ENCODE peak calls at places on chromosomes 3 and 15, in five cellular contexts. J is IMR-90, U is MM.1S, W is stomach, Z is transverse colon. K is an unnamed sample. For H3K9me3, the result is how much of the 10 kb centered on the place peaks cover.

GRCh38 chr3:170470063-170471006 is 51.7 kb downstream of the CLDN11 start:
- DNase-seq in J (peak), U (no peak), W (no peak), Z (no peak), K (no peak)

GRCh38 chr3:31610700-31611275 is 78.1 kb downstream of the STT3B start:
- DNase-seq in J (peak), U (no peak), W (no peak), Z (no peak), K (peak)

GRCh38 chr15:75389791-75390382 is 21.5 kb upstream of the MAN2C1 start:
- DNase-seq in J (no peak), U (no peak), W (no peak), Z (no peak), K (no peak)

GRCh38 chr15:70171224-70171886 is 73.6 kb upstream of the TLE3 start:
- DNase-seq in J (no peak), U (no peak), W (no peak), Z (no peak), K (no peak)

GRCh38 chr3:17939157-17939556 is 196.7 kb upstream of the TBC1D5 start:
- DNase-seq in J (no peak), U (no peak), W (no peak), Z (no peak), K (no peak)

GRCh38 chr15:63599401-63600000 is 2.3 kb downstream of the FBXL22 start:
- DNase-seq in J (no peak), U (peak), W (peak), Z (peak), K (peak)

GRCh38 chr3:119885746-119886530 is 104.0 kb downstream of the NR1I2 start:
- DNase-seq in J (no peak), U (no peak), W (no peak), Z (no peak), K (no peak)

GRCh38 chr3:87336761-87337160 is 60.4 kb upstream of the POU1F1 start:
- DNase-seq in J (no peak), U (no peak), W (no peak), Z (no peak), K (no peak)

GRCh38 chr3:170520996-170521395 is 64.9 kb downstream of the SLC7A14 start:
- DNase-seq in J (peak), U (no peak), W (no peak), Z (no peak), K (no peak)

GRCh38 chr3:126711361-126711760 is 7.3 kb downstream of the CHCHD6 start:
- DNase-seq in J (peak), U (no peak), W (no peak), Z (no peak), K (no peak)

GRCh38 chr15:37134699-37135131 is 34.4 kb upstream of the MEIS2 start:
- DNase-seq in J (peak), U (peak), W (no peak), Z (no peak), K (no peak)
- TF ChIP-seq CTCF in J (peak), U (peak), W (peak), Z (peak), K (peak)

DNA sequence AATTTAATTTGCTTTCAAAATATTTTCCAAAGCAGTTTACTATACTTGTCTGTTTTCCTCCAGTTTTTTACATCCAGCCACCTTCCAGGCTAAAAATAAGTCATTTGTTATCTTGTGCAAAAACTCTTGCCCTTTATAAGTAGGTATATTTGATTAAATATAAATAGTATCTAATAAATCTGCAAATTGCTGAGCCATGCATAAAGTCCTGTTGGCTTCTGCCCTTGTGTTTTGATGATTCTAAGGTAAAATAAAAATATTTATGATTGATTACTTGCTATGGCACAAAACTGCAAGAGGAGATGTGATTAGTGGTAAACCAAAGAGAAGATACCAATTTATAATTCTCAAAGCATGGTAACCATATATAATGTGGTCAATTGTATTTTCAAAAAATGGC is 1026.7 kb downstream of the EPHA3 start:
- DNase-seq in J (no peak), U (no peak), W (no peak), Z (no peak), K (no peak)
- H3K9me3 ChIP-seq in J (under half), U (under half), W (under half), Z (under half), K (under half)

DNA sequence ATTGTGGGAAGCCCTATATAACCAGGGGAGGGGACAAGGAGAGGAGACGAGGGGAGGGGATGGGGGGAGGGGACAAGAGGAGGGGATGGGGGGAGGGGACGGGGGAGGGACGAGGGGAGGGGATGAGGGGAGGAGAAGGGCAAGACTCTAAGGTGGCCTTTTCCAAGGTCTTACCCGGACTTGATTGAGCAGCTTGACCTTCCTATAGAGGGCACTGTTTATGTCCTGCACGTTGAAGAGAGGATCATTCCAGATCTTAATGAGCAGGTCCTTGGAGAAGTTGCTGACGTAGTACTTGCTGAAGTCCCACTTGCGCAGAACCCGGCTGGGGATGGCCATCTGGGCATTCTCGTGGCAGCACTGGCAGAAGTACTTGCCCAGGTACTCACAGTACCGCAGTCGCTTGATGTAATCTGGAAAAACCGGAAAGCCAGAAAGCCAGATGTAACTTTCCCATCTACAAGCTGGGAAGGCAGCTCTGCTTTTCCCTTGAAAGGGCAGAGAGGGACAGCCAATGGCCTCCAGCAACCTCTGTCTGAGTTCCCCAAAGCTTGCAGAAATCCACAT is 55.7 kb downstream of the RUBCN start:
- DNase-seq in J (no peak), U (no peak), W (no peak), Z (no peak), K (no peak)
- TF ChIP-seq CTCF in J (no peak), U (no peak), W (no peak), Z (no peak), K (no peak)

DNA sequence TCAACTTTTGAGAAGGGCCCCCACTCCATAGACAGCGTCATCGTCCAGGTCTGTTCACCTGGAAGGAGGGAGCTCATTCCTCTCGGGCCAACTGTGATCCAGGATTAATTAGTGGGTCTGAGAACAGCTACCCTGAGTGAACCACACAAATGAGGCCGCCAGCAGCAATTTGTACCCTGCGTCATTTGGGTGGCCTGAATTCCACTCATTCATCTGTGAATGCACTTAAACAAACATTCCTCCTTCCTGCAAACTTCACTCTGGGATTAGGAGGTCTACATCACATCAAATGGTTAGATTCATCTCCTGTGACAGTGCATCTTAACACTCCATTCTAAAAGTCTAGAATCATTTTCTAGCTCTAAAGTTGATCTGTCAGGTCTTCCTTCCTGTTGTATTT is 201.8 kb downstream of the GABRG3 start:
- DNase-seq in J (no peak), U (no peak), W (no peak), Z (no peak), K (no peak)
- H3K9me3 ChIP-seq in J (under half), U (under half), W (under half), Z (under half), K (under half)

GRCh38 chr15:64772488-64772887 is 2.9 kb downstream of the RBPMS2 start:
- DNase-seq in J (no peak), U (no peak), W (no peak), Z (no peak), K (no peak)

GRCh38 chr15:64770626-64771025 is 4.8 kb downstream of the RBPMS2 start:
- DNase-seq in J (no peak), U (no peak), W (no peak), Z (no peak), K (no peak)

GRCh38 chr15:64773606-64774555 is 1.5 kb downstream of the RBPMS2 start:
- DNase-seq in J (no peak), U (no peak), W (no peak), Z (no peak), K (no peak)

GRCh38 chr15:64774556-64775523 is 549 bp downstream of the RBPMS2 start:
- DNase-seq in J (no peak), U (no peak), W (peak), Z (no peak), K (no peak)

DNA sequence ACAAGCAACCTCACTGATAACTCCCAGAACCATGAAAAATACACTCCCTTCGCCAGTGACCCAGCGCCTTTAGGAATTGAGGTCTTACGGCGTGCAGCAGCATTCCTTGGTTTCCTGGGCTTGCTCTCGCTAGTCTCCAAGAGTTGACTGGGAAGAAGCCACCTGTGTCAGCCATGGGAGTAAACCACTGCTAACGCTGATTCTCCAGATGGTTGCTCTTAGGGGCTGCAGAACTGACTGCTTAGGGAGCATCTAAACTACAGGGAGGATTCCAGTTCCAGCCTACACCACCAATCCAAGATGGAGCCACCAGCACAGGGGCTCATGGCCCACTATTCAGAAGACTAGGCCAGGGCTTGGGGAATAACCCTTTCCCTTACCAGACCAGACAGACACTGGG is 2.4 kb downstream of the RBPMS2 start:
- DNase-seq in J (no peak), U (no peak), W (no peak), Z (no peak), K (no peak)
- TF ChIP-seq CTCF in J (no peak), U (no peak), W (no peak), Z (no peak), K (no peak)

GRCh38 chr3:136898954-136899353 is 36.9 kb downstream of the NCK1 start:
- DNase-seq in J (peak), U (no peak), W (no peak), Z (no peak), K (no peak)

GRCh38 chr3:136901391-136901790 is 39.4 kb downstream of the NCK1 start:
- DNase-seq in J (peak), U (no peak), W (no peak), Z (no peak), K (no peak)

GRCh38 chr3:136899622-136900158 is 37.7 kb downstream of the NCK1 start:
- DNase-seq in J (peak), U (no peak), W (no peak), Z (no peak), K (no peak)

GRCh38 chr3:136893848-136894443 is 31.9 kb downstream of the NCK1 start:
- DNase-seq in J (peak), U (no peak), W (no peak), Z (no peak), K (no peak)

GRCh38 chr3:136898549-136898948 is 36.5 kb downstream of the NCK1 start:
- DNase-seq in J (no peak), U (no peak), W (no peak), Z (no peak), K (no peak)
- H3K9me3 ChIP-seq in J (under half), U (under half), W (under half), Z (under half), K (under half)

GRCh38 chr3:139588450-139588849 is 48.9 kb upstream of the RBP1 start:
- DNase-seq in J (no peak), U (peak), W (no peak), Z (no peak), K (peak)
- TF ChIP-seq CTCF in J (no peak), U (no peak), W (no peak), Z (no peak), K (no peak)